ENCODE peak calls at places on chromosome 7, in eight cellular contexts. One of them, this sample, is unnamed.
A peak's percentile ranks its signal among the peaks of the same experiment; 100 is the strongest.

GRCh38 chr7:75854233-75854632 is 24.6 kb upstream of the RHBDD2 start:
- DNase-seq in MM.1S: no peak
- DNase-seq in cardiac muscle cell: peak; percentile 92
- DNase-seq in astrocyte: peak; percentile 63
- DNase-seq in substantia nigra: no peak
- DNase-seq in dorsolateral prefrontal cortex: no peak
- DNase-seq in PC-3: no peak
- DNase-seq in aorta: no peak
- DNase-seq in this sample: no peak

GRCh38 chr7:5525271-5526189 is 101.9 kb upstream of the TNRC18 start:
- DNase-seq in MM.1S: no peak
- DNase-seq in cardiac muscle cell: peak; percentile 80
- DNase-seq in astrocyte: no peak
- DNase-seq in substantia nigra: no peak
- DNase-seq in dorsolateral prefrontal cortex: no peak
- DNase-seq in PC-3: peak; percentile 40
- DNase-seq in aorta: no peak
- DNase-seq in this sample: no peak

GRCh38 chr7:98872328-98872924 is 2.6 kb upstream of the TMEM130 start:
- DNase-seq in MM.1S: peak; percentile 56
- DNase-seq in cardiac muscle cell: no peak
- DNase-seq in astrocyte: no peak
- DNase-seq in substantia nigra: no peak
- DNase-seq in dorsolateral prefrontal cortex: no peak
- DNase-seq in PC-3: peak; percentile 39
- DNase-seq in aorta: no peak
- DNase-seq in this sample: no peak

GRCh38 chr7:137652721-137653120 is 194.1 kb downstream of the DGKI start:
- DNase-seq in MM.1S: no peak
- DNase-seq in cardiac muscle cell: peak; percentile 24
- DNase-seq in astrocyte: peak; percentile 56
- DNase-seq in substantia nigra: no peak
- DNase-seq in dorsolateral prefrontal cortex: no peak
- DNase-seq in PC-3: peak; percentile 52
- DNase-seq in aorta: no peak
- DNase-seq in this sample: no peak

GRCh38 chr7:80307251-80307856 is 172.7 kb downstream of the GNAI1 start:
- DNase-seq in MM.1S: no peak
- DNase-seq in cardiac muscle cell: peak; percentile 80
- DNase-seq in astrocyte: peak; percentile 50
- DNase-seq in substantia nigra: no peak
- DNase-seq in dorsolateral prefrontal cortex: no peak
- DNase-seq in PC-3: peak; percentile 10
- DNase-seq in aorta: no peak
- DNase-seq in this sample: no peak

GRCh38 chr7:36276428-36277246 is 113.0 kb upstream of the ANLN start:
- DNase-seq in MM.1S: no peak
- DNase-seq in cardiac muscle cell: no peak
- DNase-seq in astrocyte: no peak
- DNase-seq in substantia nigra: no peak
- DNase-seq in dorsolateral prefrontal cortex: no peak
- DNase-seq in PC-3: no peak
- DNase-seq in aorta: no peak
- DNase-seq in this sample: no peak

GRCh38 chr7:104174798-104175197 is 33.0 kb downstream of the ORC5 start:
- DNase-seq in MM.1S: no peak
- DNase-seq in cardiac muscle cell: no peak
- DNase-seq in astrocyte: no peak
- DNase-seq in substantia nigra: no peak
- DNase-seq in dorsolateral prefrontal cortex: no peak
- DNase-seq in PC-3: no peak
- DNase-seq in aorta: no peak
- DNase-seq in this sample: no peak

GRCh38 chr7:10122573-10123100 is 851.0 kb upstream of the PHF14 start:
- DNase-seq in MM.1S: no peak
- DNase-seq in cardiac muscle cell: peak; percentile 6
- DNase-seq in astrocyte: no peak
- DNase-seq in substantia nigra: peak; percentile 88
- DNase-seq in dorsolateral prefrontal cortex: peak; percentile 77
- DNase-seq in PC-3: no peak
- DNase-seq in aorta: no peak
- DNase-seq in this sample: no peak

GRCh38 chr7:24824896-24825295 is 67.6 kb upstream of the GSDME start:
- DNase-seq in MM.1S: no peak
- DNase-seq in cardiac muscle cell: no peak
- DNase-seq in astrocyte: no peak
- DNase-seq in substantia nigra: no peak
- DNase-seq in dorsolateral prefrontal cortex: peak; percentile 63
- DNase-seq in PC-3: no peak
- DNase-seq in aorta: no peak
- DNase-seq in this sample: no peak

GRCh38 chr7:6460303-6460702 is 12.5 kb upstream of the DAGLB start:
- DNase-seq in MM.1S: no peak
- DNase-seq in cardiac muscle cell: no peak
- DNase-seq in astrocyte: no peak
- DNase-seq in substantia nigra: no peak
- DNase-seq in dorsolateral prefrontal cortex: no peak
- DNase-seq in PC-3: peak; percentile 22
- DNase-seq in aorta: peak; percentile 24
- DNase-seq in this sample: no peak

GRCh38 chr7:130999926-131000325 is 265.9 kb upstream of the KLF14 start:
- DNase-seq in MM.1S: no peak
- DNase-seq in cardiac muscle cell: no peak
- DNase-seq in astrocyte: no peak
- DNase-seq in substantia nigra: no peak
- DNase-seq in dorsolateral prefrontal cortex: no peak
- DNase-seq in PC-3: no peak
- DNase-seq in aorta: no peak
- DNase-seq in this sample: no peak

GRCh38 chr7:106217089-106217542 is 67.7 kb downstream of the NAMPT start:
- DNase-seq in MM.1S: no peak
- DNase-seq in cardiac muscle cell: peak; percentile 96
- DNase-seq in astrocyte: peak; percentile 58
- DNase-seq in substantia nigra: no peak
- DNase-seq in dorsolateral prefrontal cortex: no peak
- DNase-seq in PC-3: peak; percentile 84
- DNase-seq in aorta: peak; percentile 82
- DNase-seq in this sample: peak; percentile 40

GRCh38 chr7:43058271-43059066 is 54.0 kb upstream of the HECW1 start:
- DNase-seq in MM.1S: peak; percentile 32
- DNase-seq in cardiac muscle cell: no peak
- DNase-seq in astrocyte: no peak
- DNase-seq in substantia nigra: no peak
- DNase-seq in dorsolateral prefrontal cortex: no peak
- DNase-seq in PC-3: no peak
- DNase-seq in aorta: no peak
- DNase-seq in this sample: no peak

GRCh38 chr7:2624293-2624881 is 7.4 kb upstream of the TTYH3 start:
- DNase-seq in MM.1S: no peak
- DNase-seq in cardiac muscle cell: no peak
- DNase-seq in astrocyte: no peak
- DNase-seq in substantia nigra: no peak
- DNase-seq in dorsolateral prefrontal cortex: no peak
- DNase-seq in PC-3: no peak
- DNase-seq in aorta: no peak
- DNase-seq in this sample: no peak
- H3K27ac ChIP-seq in MM.1S: no peak overlapping the region
- H3K27ac ChIP-seq in cardiac muscle cell: no peak overlapping the region
- H3K27ac ChIP-seq in astrocyte: peak overlapping the region; percentile 64
- H3K27ac ChIP-seq in substantia nigra: no peak overlapping the region
- H3K27ac ChIP-seq in dorsolateral prefrontal cortex: no peak overlapping the region
- H3K27ac ChIP-seq in PC-3: no peak overlapping the region
- H3K27ac ChIP-seq in aorta: no peak overlapping the region
- H3K27ac ChIP-seq in this sample: no peak overlapping the region

GRCh38 chr7:38283809-38284208 is 10.4 kb upstream of the TARP start:
- DNase-seq in MM.1S: no peak
- DNase-seq in cardiac muscle cell: no peak
- DNase-seq in astrocyte: no peak
- DNase-seq in substantia nigra: no peak
- DNase-seq in dorsolateral prefrontal cortex: no peak
- DNase-seq in PC-3: no peak
- DNase-seq in aorta: no peak
- DNase-seq in this sample: no peak

GRCh38 chr7:38283107-38283506 is 9.7 kb upstream of the TARP start:
- DNase-seq in MM.1S: no peak
- DNase-seq in cardiac muscle cell: no peak
- DNase-seq in astrocyte: no peak
- DNase-seq in substantia nigra: no peak
- DNase-seq in dorsolateral prefrontal cortex: no peak
- DNase-seq in PC-3: peak; percentile 13
- DNase-seq in aorta: no peak
- DNase-seq in this sample: no peak

GRCh38 chr7:38280707-38281106 is 7.3 kb upstream of the TARP start:
- DNase-seq in MM.1S: no peak
- DNase-seq in cardiac muscle cell: no peak
- DNase-seq in astrocyte: no peak
- DNase-seq in substantia nigra: no peak
- DNase-seq in dorsolateral prefrontal cortex: no peak
- DNase-seq in PC-3: no peak
- DNase-seq in aorta: no peak
- DNase-seq in this sample: no peak

GRCh38 chr7:38280000-38280399 is 6.6 kb upstream of the TARP start:
- DNase-seq in MM.1S: no peak
- DNase-seq in cardiac muscle cell: no peak
- DNase-seq in astrocyte: no peak
- DNase-seq in substantia nigra: no peak
- DNase-seq in dorsolateral prefrontal cortex: no peak
- DNase-seq in PC-3: peak; percentile 4
- DNase-seq in aorta: no peak
- DNase-seq in this sample: no peak

DNA sequence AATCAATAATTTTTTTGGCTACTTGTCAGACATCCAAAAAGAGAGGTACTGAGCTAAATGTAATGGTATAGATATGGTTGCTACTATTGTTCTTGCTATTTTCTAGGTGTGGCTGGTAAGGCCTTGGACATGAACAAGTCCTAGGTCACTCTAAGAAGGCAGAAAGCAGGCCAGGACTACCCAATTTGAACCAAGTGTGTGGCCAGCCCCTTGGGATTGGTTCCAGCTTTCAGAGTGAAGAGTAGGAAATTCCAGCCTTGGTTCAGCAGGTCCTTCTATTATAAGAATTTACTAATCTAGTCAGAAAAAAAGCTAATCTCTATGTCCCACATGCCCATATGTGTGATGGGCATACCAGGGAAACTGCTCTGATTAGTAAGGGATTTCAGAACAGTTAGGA is 7.8 kb upstream of the TARP start:
- DNase-seq in MM.1S: no peak
- DNase-seq in cardiac muscle cell: no peak
- DNase-seq in astrocyte: no peak
- DNase-seq in substantia nigra: no peak
- DNase-seq in dorsolateral prefrontal cortex: no peak
- DNase-seq in PC-3: no peak
- DNase-seq in aorta: no peak
- DNase-seq in this sample: no peak
- H3K27ac ChIP-seq in MM.1S: no peak overlapping the region
- H3K27ac ChIP-seq in cardiac muscle cell: no peak overlapping the region
- H3K27ac ChIP-seq in astrocyte: no peak overlapping the region
- H3K27ac ChIP-seq in substantia nigra: no peak overlapping the region
- H3K27ac ChIP-seq in dorsolateral prefrontal cortex: no peak overlapping the region
- H3K27ac ChIP-seq in PC-3: no peak overlapping the region
- H3K27ac ChIP-seq in aorta: no peak overlapping the region
- H3K27ac ChIP-seq in this sample: no peak overlapping the region

GRCh38 chr7:151489498-151489897 is 30.2 kb downstream of the RHEB start:
- DNase-seq in MM.1S: no peak
- DNase-seq in cardiac muscle cell: no peak
- DNase-seq in astrocyte: no peak
- DNase-seq in substantia nigra: no peak
- DNase-seq in dorsolateral prefrontal cortex: no peak
- DNase-seq in PC-3: no peak
- DNase-seq in aorta: no peak
- DNase-seq in this sample: no peak
- H3K27ac ChIP-seq in MM.1S: no peak overlapping the region
- H3K27ac ChIP-seq in cardiac muscle cell: no peak overlapping the region
- H3K27ac ChIP-seq in astrocyte: no peak overlapping the region
- H3K27ac ChIP-seq in substantia nigra: no peak overlapping the region
- H3K27ac ChIP-seq in dorsolateral prefrontal cortex: peak overlapping the region; percentile 12
- H3K27ac ChIP-seq in PC-3: no peak overlapping the region
- H3K27ac ChIP-seq in aorta: no peak overlapping the region
- H3K27ac ChIP-seq in this sample: no peak overlapping the region

GRCh38 chr7:96238474-96238873 is 83.4 kb downstream of the SLC25A13 start:
- DNase-seq in MM.1S: no peak
- DNase-seq in cardiac muscle cell: peak; percentile 14
- DNase-seq in astrocyte: peak; percentile 31
- DNase-seq in substantia nigra: no peak
- DNase-seq in dorsolateral prefrontal cortex: no peak
- DNase-seq in PC-3: no peak
- DNase-seq in aorta: no peak
- DNase-seq in this sample: no peak

GRCh38 chr7:96237040-96237439 is 84.9 kb downstream of the SLC25A13 start:
- DNase-seq in MM.1S: no peak
- DNase-seq in cardiac muscle cell: no peak
- DNase-seq in astrocyte: no peak
- DNase-seq in substantia nigra: no peak
- DNase-seq in dorsolateral prefrontal cortex: no peak
- DNase-seq in PC-3: no peak
- DNase-seq in aorta: no peak
- DNase-seq in this sample: no peak

GRCh38 chr7:96241834-96242233 is 80.1 kb downstream of the SLC25A13 start:
- DNase-seq in MM.1S: no peak
- DNase-seq in cardiac muscle cell: peak; percentile 24
- DNase-seq in astrocyte: peak; percentile 56
- DNase-seq in substantia nigra: no peak
- DNase-seq in dorsolateral prefrontal cortex: no peak
- DNase-seq in PC-3: no peak
- DNase-seq in aorta: no peak
- DNase-seq in this sample: no peak

GRCh38 chr7:96236198-96237039 is 85.5 kb downstream of the SLC25A13 start:
- DNase-seq in MM.1S: no peak
- DNase-seq in cardiac muscle cell: peak; percentile 96
- DNase-seq in astrocyte: peak; percentile 94
- DNase-seq in substantia nigra: no peak
- DNase-seq in dorsolateral prefrontal cortex: no peak
- DNase-seq in PC-3: peak; percentile 31
- DNase-seq in aorta: no peak
- DNase-seq in this sample: peak; percentile 85

DNA sequence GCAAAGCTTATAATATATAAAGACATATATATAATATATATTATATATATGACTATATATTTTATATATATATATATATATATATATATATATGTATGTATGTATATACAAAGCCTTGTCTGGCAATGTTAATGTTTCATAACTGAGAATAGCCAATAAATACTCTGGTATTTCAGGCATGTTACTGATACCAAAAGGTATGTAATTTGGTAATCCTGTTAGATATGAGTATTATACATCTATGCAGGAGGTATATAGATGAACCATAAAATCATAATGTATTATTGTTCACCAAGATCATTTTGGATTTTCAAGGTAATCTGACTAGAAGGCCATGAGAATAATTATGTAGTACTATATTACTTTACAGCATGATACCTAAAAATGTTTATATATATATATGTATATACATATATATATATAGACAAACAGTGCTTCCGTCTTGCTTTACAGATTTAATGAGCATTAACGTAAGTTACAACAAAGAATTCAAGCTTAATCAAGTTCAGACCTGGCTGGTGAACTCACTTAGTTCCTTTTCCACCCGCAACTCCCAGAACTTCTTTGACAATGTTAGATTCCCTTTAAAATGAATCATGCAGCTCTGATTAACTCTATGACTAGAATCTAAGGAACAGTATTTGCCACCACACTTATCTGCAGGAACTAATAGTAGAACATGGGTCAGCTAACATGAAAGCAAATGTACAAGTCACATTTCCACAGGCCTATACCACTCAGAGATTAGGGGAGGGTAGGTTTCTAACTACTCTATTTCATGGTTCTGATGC is 82.7 kb downstream of the SLC25A13 start:
- DNase-seq in MM.1S: no peak
- DNase-seq in cardiac muscle cell: peak; percentile 34
- DNase-seq in astrocyte: peak; percentile 35
- DNase-seq in substantia nigra: no peak
- DNase-seq in dorsolateral prefrontal cortex: no peak
- DNase-seq in PC-3: no peak
- DNase-seq in aorta: no peak
- DNase-seq in this sample: no peak
- H3K27ac ChIP-seq in MM.1S: no peak overlapping the region
- H3K27ac ChIP-seq in cardiac muscle cell: no peak overlapping the region
- H3K27ac ChIP-seq in astrocyte: no peak overlapping the region
- H3K27ac ChIP-seq in substantia nigra: no peak overlapping the region
- H3K27ac ChIP-seq in dorsolateral prefrontal cortex: no peak overlapping the region
- H3K27ac ChIP-seq in PC-3: no peak overlapping the region
- H3K27ac ChIP-seq in aorta: no peak overlapping the region
- H3K27ac ChIP-seq in this sample: no peak overlapping the region